ENCODE peak calls at places on chromosomes 12 and 14, in eight cellular contexts. X is stomach, G is A549, D is IMR-90, J is breast epithelium, B is suprapubic skin, V is esophagus squamous epithelium, Y is spleen. O is an unnamed sample.

GRCh38 chr12:42589465-42590323 is at the start of gene PRICKLE1:
- DNase-seq in V (no peak), G (peak), D (peak), B (peak), X (peak), Y (peak), J (no peak), O (no peak)

GRCh38 chr12:79174656-79175055 is 310.1 kb downstream of the SYT1 start:
- DNase-seq in B (no peak), X (no peak), J (no peak), V (no peak), Y (no peak), D (peak), G (peak), O (peak)

GRCh38 chr12:95318071-95318545 is 100.5 kb downstream of the VEZT start:
- DNase-seq in X (no peak), D (peak), G (peak), Y (no peak), V (no peak), B (no peak), J (no peak), O (no peak)

GRCh38 chr14:79134346-79134745 is 964.2 kb downstream of the NRXN3 start:
- DNase-seq in V (no peak), Y (no peak), D (no peak), G (no peak), X (no peak), B (no peak), J (no peak), O (no peak)

GRCh38 chr14:68824517-68825347 is 31.9 kb upstream of the ZFP36L1 start:
- DNase-seq in D (peak), J (peak), B (peak), V (no peak), Y (peak), G (peak), X (peak), O (peak)

GRCh38 chr14:89399594-89400068 is 17.4 kb downstream of the FOXN3 start:
- DNase-seq in J (no peak), D (peak), X (no peak), B (peak), G (peak), Y (no peak), V (no peak), O (no peak)

GRCh38 chr12:79358716-79359341 is 331.9 kb downstream of the PAWR start:
- DNase-seq in X (no peak), Y (no peak), G (no peak), V (no peak), B (no peak), D (no peak), J (no peak), O (no peak)

GRCh38 chr14:49019467-49020100 is 566.6 kb downstream of the RPS29 start:
- DNase-seq in J (no peak), B (no peak), D (no peak), G (no peak), Y (no peak), X (no peak), V (no peak), O (no peak)

GRCh38 chr12:60394680-60395079 is 798.9 kb downstream of the SLC16A7 start:
- DNase-seq in B (no peak), V (no peak), G (no peak), J (no peak), X (no peak), Y (no peak), D (peak), O (no peak)

GRCh38 chr12:79618848-79619404 is 71.8 kb downstream of the PAWR start:
- DNase-seq in D (peak), G (peak), X (no peak), Y (no peak), J (no peak), V (no peak), B (no peak), O (no peak)

GRCh38 chr12:6070472-6071257 is 53.8 kb downstream of the VWF start:
- DNase-seq in B (no peak), X (no peak), D (no peak), J (no peak), V (no peak), Y (no peak), G (no peak), O (no peak)

GRCh38 chr12:53338916-53339315 is 2.8 kb upstream of the SP7 start:
- DNase-seq in Y (no peak), B (no peak), J (no peak), V (no peak), X (no peak), G (no peak), D (no peak), O (no peak)

GRCh38 chr12:77594386-77594785 is 236.3 kb upstream of the NAV3 start:
- DNase-seq in Y (no peak), D (no peak), V (no peak), B (no peak), J (no peak), X (no peak), G (no peak), O (no peak)

GRCh38 chr12:75086086-75087038 is 123.3 kb downstream of the KCNC2 start:
- DNase-seq in Y (no peak), D (peak), B (no peak), G (no peak), J (no peak), X (no peak), V (no peak), O (no peak)

GRCh38 chr14:89418976-89419375 is 1.9 kb upstream of the FOXN3 start:
- DNase-seq in G (no peak), Y (no peak), V (no peak), X (no peak), B (peak), D (no peak), J (no peak), O (no peak)

GRCh38 chr12:45909041-45909713 is 81.2 kb downstream of the SCAF11 start:
- DNase-seq in B (no peak), G (no peak), J (no peak), Y (no peak), V (no peak), D (peak), X (no peak), O (no peak)

GRCh38 chr12:55797068-55797467 is 20.5 kb downstream of the SARNP start:
- DNase-seq in G (peak), D (peak), V (no peak), B (no peak), X (no peak), J (no peak), Y (no peak), O (peak)

GRCh38 chr14:23035303-23036164 is 834 bp upstream of the PSMB5 start:
- DNase-seq in X (no peak), G (no peak), J (no peak), V (no peak), Y (no peak), D (no peak), B (no peak), O (no peak)

GRCh38 chr12:49104822-49105221 is 5.8 kb downstream of the LMBR1L start:
- DNase-seq in Y (no peak), V (no peak), X (no peak), D (no peak), B (no peak), G (no peak), J (no peak), O (no peak)

GRCh38 chr12:115597157-115597712 is 680.3 kb downstream of the MED13L start:
- DNase-seq in D (peak), B (no peak), V (no peak), G (no peak), Y (no peak), X (no peak), J (no peak), O (peak)

GRCh38 chr14:95935228-95935822 is 58.7 kb downstream of the TUNAR start:
- DNase-seq in X (no peak), V (no peak), G (no peak), D (peak), Y (no peak), B (no peak), J (no peak), O (no peak)

GRCh38 chr14:56378474-56378873 is 201.1 kb upstream of the TMEM260 start:
- DNase-seq in Y (no peak), D (peak), V (no peak), B (no peak), J (no peak), X (no peak), G (no peak), O (no peak)

GRCh38 chr14:47539065-47539464 is 136.3 kb downstream of the MDGA2 start:
- DNase-seq in X (no peak), D (no peak), B (no peak), Y (no peak), G (peak), V (no peak), J (no peak), O (no peak)

GRCh38 chr14:75566321-75566720 is 12.1 kb upstream of the FLVCR2 start:
- DNase-seq in G (no peak), B (no peak), X (no peak), V (no peak), Y (no peak), D (no peak), J (peak), O (no peak)

GRCh38 chr12:17829813-17830212 is 260.2 kb downstream of the RERGL start:
- DNase-seq in Y (no peak), G (no peak), B (no peak), J (no peak), D (no peak), X (no peak), V (no peak), O (no peak)

GRCh38 chr12:86134571-86134970 is 121.6 kb downstream of the MGAT4C start:
- DNase-seq in J (no peak), X (no peak), Y (no peak), G (peak), V (no peak), D (peak), B (no peak), O (no peak)

GRCh38 chr14:94926176-94926575 is 156.3 kb upstream of the GSC start:
- DNase-seq in Y (peak), D (no peak), G (no peak), J (no peak), B (no peak), X (no peak), V (no peak), O (no peak)

GRCh38 chr14:53044486-53044885 is 93.6 kb upstream of the FERMT2 start:
- DNase-seq in Y (no peak), J (no peak), B (no peak), D (peak), X (no peak), V (no peak), G (no peak), O (no peak)

GRCh38 chr14:94081386-94081820 is 293 bp downstream of the IFI27L1 start:
- DNase-seq in G (no peak), X (no peak), J (no peak), B (no peak), D (no peak), V (no peak), Y (no peak), O (no peak)

GRCh38 chr12:1429980-1430379 is 164.4 kb downstream of the FBXL14 start:
- DNase-seq in D (peak), Y (no peak), V (no peak), J (no peak), X (no peak), B (no peak), G (no peak), O (no peak)

GRCh38 chr12:111448831-111449790 is 43.4 kb downstream of the SH2B3 start:
- DNase-seq in B (no peak), D (no peak), J (no peak), X (peak), V (no peak), Y (no peak), G (no peak), O (no peak)

GRCh38 chr12:43113153-43113552 is 438.9 kb downstream of the ADAMTS20 start:
- DNase-seq in X (no peak), G (no peak), Y (no peak), V (no peak), D (no peak), J (no peak), B (no peak), O (no peak)

GRCh38 chr14:34027990-34028490 is 77.2 kb upstream of the EGLN3 start:
- DNase-seq in X (no peak), J (no peak), V (no peak), B (no peak), D (no peak), Y (no peak), G (no peak), O (no peak)

GRCh38 chr14:53943751-53944083 is 12.9 kb downstream of the BMP4 start:
- DNase-seq in X (no peak), D (no peak), B (no peak), Y (no peak), V (no peak), J (no peak), G (no peak), O (no peak)

GRCh38 chr12:2648406-2648805 is 146.4 kb upstream of the FKBP4 start:
- DNase-seq in D (no peak), V (no peak), B (no peak), J (no peak), X (no peak), G (no peak), Y (peak), O (no peak)

GRCh38 chr12:4894019-4894418 is 15.7 kb upstream of the KCNA1 start:
- DNase-seq in B (no peak), D (no peak), V (no peak), Y (no peak), J (no peak), G (no peak), X (no peak), O (no peak)
- TF ChIP-seq POLR2A in B (no peak), D (no peak), V (no peak), Y (no peak), J (no peak), G (no peak), X (no peak), O (no peak)

GRCh38 chr14:100438678-100439592 is 115.8 kb downstream of the SLC25A47 start:
- DNase-seq in J (no peak), V (no peak), D (peak), Y (no peak), X (peak), B (no peak), G (peak), O (peak)
- TF ChIP-seq POLR2A in J (no peak), V (no peak), D (no peak), Y (no peak), X (no peak), B (no peak), G (no peak), O (no peak)

GRCh38 chr14:99606359-99606758 is 2.4 kb upstream of the CCDC85C start:
- DNase-seq in J (no peak), B (no peak), G (no peak), Y (no peak), X (no peak), V (no peak), D (no peak), O (no peak)

GRCh38 chr14:99608591-99608990 is 4.6 kb upstream of the CCDC85C start:
- DNase-seq in J (no peak), B (no peak), D (no peak), Y (no peak), X (no peak), G (no peak), V (no peak), O (no peak)

GRCh38 chr14:99611639-99612038 is 7.6 kb upstream of the CCDC85C start:
- DNase-seq in X (no peak), B (no peak), J (no peak), V (no peak), Y (no peak), D (no peak), G (no peak), O (no peak)

GRCh38 chr14:99612065-99612736 is 8.2 kb upstream of the CCDC85C start:
- DNase-seq in V (no peak), B (no peak), D (no peak), J (no peak), G (no peak), X (peak), Y (no peak), O (no peak)

DNA sequence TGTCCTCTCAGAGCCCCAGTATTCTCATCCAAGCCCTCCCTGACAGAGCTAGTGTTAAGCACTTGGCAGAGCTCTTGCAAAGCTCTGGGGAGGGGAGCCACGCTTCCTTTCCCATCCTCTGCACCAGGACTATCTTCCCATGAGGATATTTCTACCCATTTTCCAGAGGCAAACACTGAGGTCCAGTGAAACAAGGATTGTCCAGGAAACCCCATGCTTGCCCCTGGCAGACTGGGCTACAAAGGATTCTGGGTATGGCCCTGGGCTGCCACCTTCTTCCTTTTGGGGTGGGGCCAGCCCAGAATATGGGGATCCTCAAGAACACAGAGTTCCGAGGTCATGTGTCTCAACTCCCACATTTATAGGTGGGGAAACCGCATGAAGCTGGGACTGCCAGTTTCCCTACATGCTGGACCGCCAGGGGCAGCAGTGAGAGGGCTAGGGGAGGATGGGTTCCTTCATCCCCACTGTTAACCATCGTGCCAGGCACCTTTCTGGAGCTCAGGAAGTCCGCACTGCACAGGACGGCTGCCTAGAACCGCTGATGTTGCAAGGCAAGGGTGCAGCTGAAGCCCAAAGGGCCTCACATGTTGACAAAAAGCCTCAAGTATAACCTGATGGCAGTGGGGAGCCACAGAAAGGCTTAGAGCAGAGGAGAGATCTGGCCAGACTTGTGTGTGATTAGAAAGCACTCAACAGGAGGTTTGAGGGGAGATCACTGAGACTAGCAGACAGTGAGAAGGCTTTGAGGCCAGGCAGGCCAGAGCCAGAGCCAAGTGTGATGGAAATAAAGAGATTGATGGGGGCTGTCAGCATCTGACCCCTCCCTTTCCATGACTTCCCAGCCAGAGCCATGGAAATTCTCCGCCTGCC is 5.5 kb upstream of the CCDC85C start:
- DNase-seq in V (no peak), D (peak), J (no peak), B (no peak), G (peak), X (no peak), Y (no peak), O (no peak)
- TF ChIP-seq POLR2A in V (no peak), D (no peak), J (no peak), B (no peak), G (no peak), X (no peak), Y (no peak), O (no peak)

GRCh38 chr14:58297762-58298476 is 436 bp upstream of the ARID4A start:
- DNase-seq in X (peak), D (peak), Y (peak), G (peak), B (peak), V (peak), J (peak), O (peak)
- TF ChIP-seq POLR2A in X (no peak), D (peak), Y (no peak), G (peak), B (peak), V (peak), J (peak), O (peak)

GRCh38 chr12:120301962-120302815 is at the start of gene SIRT4:
- DNase-seq in D (peak), X (peak), V (peak), B (peak), Y (peak), G (peak), J (peak), O (peak)
- TF ChIP-seq POLR2A in D (no peak), X (no peak), V (no peak), B (no peak), Y (no peak), G (no peak), J (no peak), O (no peak)

GRCh38 chr14:103332143-103332919 is 1.7 kb upstream of the EIF5 start:
- DNase-seq in B (peak), G (peak), V (no peak), Y (no peak), J (no peak), X (no peak), D (no peak), O (no peak)
- TF ChIP-seq POLR2A in B (no peak), G (no peak), V (no peak), Y (no peak), J (no peak), X (no peak), D (no peak), O (no peak)

DNA sequence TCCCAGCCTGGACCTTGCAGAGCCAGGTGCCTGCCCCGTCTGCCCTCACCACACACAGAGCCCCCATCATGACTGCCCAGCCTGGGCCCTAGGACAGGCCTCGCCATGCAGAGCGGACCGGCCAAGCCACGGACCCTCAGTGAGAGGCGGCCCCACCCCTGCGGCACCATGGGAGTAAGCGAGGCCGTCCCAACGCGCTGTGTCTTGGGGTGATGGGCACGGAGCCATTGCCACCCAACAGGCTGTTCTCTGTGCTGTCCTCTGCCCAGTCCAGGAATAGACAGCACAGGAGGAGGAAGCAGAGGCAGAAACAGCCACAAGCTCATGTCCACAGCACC is 39.2 kb downstream of the GALNT9 start:
- DNase-seq in D (no peak), X (no peak), Y (peak), B (no peak), J (no peak), V (no peak), G (no peak), O (no peak)
- TF ChIP-seq POLR2A in D (no peak), X (no peak), Y (no peak), B (no peak), J (no peak), V (no peak), G (no peak), O (no peak)